ENCODE peak calls at places on chromosomes 1 and 21, in seven cellular contexts. S is H1, W is K562, O is GM12892, P is GM12878, B is SK-N-SH, Y is HepG2. A is an unnamed sample.

GRCh38 chr1:222814536-222815366 is at the start of gene DISP1:
- DNase-seq in S (no peak), W (peak; percentile 77), O (peak; percentile 73), P (peak; percentile 35), B (peak; percentile 96), Y (peak; percentile 73), A (peak; percentile 79)

GRCh38 chr1:13836631-13837030 is 136.6 kb downstream of the PRDM2 start:
- DNase-seq in S (no peak), W (no peak), O (no peak), P (no peak), B (no peak), Y (no peak), A (no peak)

GRCh38 chr21:32940079-32941014 is 85.4 kb upstream of the OLIG2 start:
- DNase-seq in S (no peak), W (peak; percentile 62), O (no peak), P (no peak), B (peak; percentile 28), Y (peak; percentile 39), A (no peak)

GRCh38 chr1:10897981-10898728 is 101.7 kb upstream of the CASZ1 start:
- DNase-seq in S (no peak), W (no peak), O (no peak), P (no peak), B (no peak), Y (no peak), A (no peak)

GRCh38 chr1:7827134-7827955 is 25.5 kb downstream of the UTS2 start:
- DNase-seq in S (no peak), W (peak; percentile 68), O (no peak), P (no peak), B (no peak), Y (no peak), A (no peak)

GRCh38 chr1:223819730-223820514 is 25.8 kb downstream of the TP53BP2 start:
- DNase-seq in S (no peak), W (no peak), O (no peak), P (no peak), B (no peak), Y (no peak), A (no peak)

GRCh38 chr1:1132042-1132927 is 16.4 kb upstream of the C1orf159 start:
- DNase-seq in S (no peak), W (no peak), O (no peak), P (no peak), B (no peak), Y (no peak), A (no peak)

GRCh38 chr1:7257225-7257624 is 472.0 kb downstream of the CAMTA1 start:
- DNase-seq in S (no peak), W (no peak), O (no peak), P (no peak), B (no peak), Y (no peak), A (no peak)

GRCh38 chr1:189607477-189608096 is 870.1 kb downstream of the BRINP3 start:
- DNase-seq in S (no peak), W (no peak), O (no peak), P (no peak), B (no peak), Y (no peak), A (no peak)

GRCh38 chr1:230113230-230113604 is 46.2 kb downstream of the GALNT2 start:
- DNase-seq in S (no peak), W (no peak), O (no peak), P (no peak), B (no peak), Y (no peak), A (no peak)

GRCh38 chr1:22412932-22413727 is 38.5 kb upstream of the ZBTB40 start:
- DNase-seq in S (no peak), W (no peak), O (no peak), P (no peak), B (peak; percentile 78), Y (no peak), A (no peak)

DNA sequence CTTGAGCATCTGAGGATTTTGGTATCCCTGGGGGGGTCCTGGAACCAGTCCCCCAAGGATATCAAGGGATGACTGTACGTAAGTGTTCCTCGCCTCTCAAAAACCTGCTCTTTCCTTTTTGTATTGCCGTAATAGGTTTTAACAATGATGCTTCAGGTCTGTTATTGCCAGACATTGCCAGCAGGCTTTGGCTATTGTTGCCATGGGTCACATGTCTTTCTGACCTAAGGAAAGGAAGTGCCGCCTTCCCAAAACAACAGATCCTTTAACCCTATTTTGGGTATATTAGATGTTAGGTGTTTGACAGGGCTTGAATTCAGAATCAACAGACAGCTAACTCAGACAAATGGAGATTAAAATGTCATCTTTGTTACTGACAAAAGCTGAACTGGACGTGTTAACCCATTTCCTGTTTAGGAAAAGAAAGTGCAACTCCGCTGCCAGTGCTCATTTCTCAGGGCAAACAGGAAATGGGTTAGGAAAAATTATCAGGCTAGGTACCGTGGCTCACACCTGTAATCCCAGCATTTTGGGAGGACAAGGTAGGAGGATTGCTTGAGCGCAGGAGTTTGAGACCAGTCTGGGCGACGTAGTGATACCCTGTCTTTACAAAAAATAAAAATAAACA is 12.4 kb upstream of the PRPF38B start:
- DNase-seq in S (no peak), W (no peak), O (no peak), P (no peak), B (no peak), Y (no peak), A (no peak)
- TF ChIP-seq TAF1 in S (no peak), W (no peak), O (no peak), P (no peak), B (no peak), Y (no peak), A (no peak)

DNA sequence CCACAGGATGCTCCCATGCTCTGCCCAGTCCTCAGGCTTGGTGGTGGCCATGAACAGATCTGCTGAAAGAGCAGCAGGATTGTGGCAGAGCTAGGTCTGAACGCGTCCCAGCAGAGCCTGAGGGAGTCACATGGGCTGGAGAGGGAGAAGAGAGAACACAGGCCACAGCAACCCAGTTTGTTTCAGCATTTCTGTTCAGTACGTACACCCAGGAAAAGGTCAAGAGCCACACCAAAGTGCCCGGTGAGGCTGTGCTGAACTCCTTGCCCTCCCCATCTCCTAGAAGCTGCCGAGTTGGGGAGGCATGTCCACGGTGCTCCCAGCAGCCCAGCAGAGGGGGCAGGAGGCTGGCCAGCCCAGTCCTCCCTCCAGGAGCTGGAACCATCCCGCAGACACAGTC is 5.5 kb downstream of the PKP1 start:
- DNase-seq in S (no peak), W (no peak), O (no peak), P (no peak), B (no peak), Y (no peak), A (no peak)
- TF ChIP-seq TAF1 in S (no peak), W (no peak), O (no peak), P (no peak), B (no peak), Y (no peak), A (no peak)

GRCh38 chr1:89310976-89311375 is 38.3 kb upstream of the GBP5 start:
- DNase-seq in S (no peak), W (no peak), O (no peak), P (no peak), B (no peak), Y (no peak), A (no peak)

GRCh38 chr1:89311757-89312156 is 39.1 kb upstream of the GBP5 start:
- DNase-seq in S (peak; percentile 0), W (no peak), O (no peak), P (no peak), B (no peak), Y (no peak), A (no peak)

GRCh38 chr1:89312572-89312971 is 39.9 kb upstream of the GBP5 start:
- DNase-seq in S (no peak), W (no peak), O (no peak), P (no peak), B (no peak), Y (no peak), A (no peak)

GRCh38 chr1:89310505-89310904 is 37.8 kb upstream of the GBP5 start:
- DNase-seq in S (no peak), W (no peak), O (no peak), P (peak; percentile 15), B (no peak), Y (no peak), A (no peak)

DNA sequence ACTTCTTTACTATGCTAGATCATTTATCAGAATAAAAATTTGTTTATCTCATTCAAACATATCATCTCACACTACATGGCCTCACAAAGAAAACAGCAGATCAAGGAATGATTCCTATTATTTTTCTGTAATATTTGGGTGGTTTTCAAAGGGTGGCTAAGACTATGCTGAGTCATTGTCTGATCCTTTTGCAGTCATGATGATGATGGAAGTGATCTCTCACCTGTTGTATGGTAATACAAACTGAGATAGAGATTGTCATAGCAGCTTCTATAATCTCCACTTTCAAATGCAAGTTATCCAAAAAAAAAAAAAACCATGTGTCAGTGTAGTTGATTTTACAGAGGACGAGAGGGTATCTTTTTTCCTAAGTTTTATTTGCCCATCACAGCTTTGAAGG is 37.2 kb upstream of the GBP5 start:
- DNase-seq in S (no peak), W (no peak), O (no peak), P (no peak), B (no peak), Y (no peak), A (no peak)
- TF ChIP-seq TAF1 in S (no peak), W (no peak), O (no peak), P (no peak), B (no peak), Y (no peak), A (no peak)

GRCh38 chr1:240031414-240031813 is 60.3 kb upstream of the FMN2 start:
- DNase-seq in S (no peak), W (no peak), O (no peak), P (no peak), B (no peak), Y (no peak), A (no peak)

GRCh38 chr1:240029418-240029817 is 62.3 kb upstream of the FMN2 start:
- DNase-seq in S (no peak), W (no peak), O (no peak), P (no peak), B (no peak), Y (no peak), A (no peak)

GRCh38 chr1:240030236-240030635 is 61.4 kb upstream of the FMN2 start:
- DNase-seq in S (no peak), W (no peak), O (no peak), P (no peak), B (no peak), Y (no peak), A (no peak)

GRCh38 chr1:240033406-240033805 is 58.3 kb upstream of the FMN2 start:
- DNase-seq in S (no peak), W (no peak), O (no peak), P (no peak), B (no peak), Y (no peak), A (no peak)

DNA sequence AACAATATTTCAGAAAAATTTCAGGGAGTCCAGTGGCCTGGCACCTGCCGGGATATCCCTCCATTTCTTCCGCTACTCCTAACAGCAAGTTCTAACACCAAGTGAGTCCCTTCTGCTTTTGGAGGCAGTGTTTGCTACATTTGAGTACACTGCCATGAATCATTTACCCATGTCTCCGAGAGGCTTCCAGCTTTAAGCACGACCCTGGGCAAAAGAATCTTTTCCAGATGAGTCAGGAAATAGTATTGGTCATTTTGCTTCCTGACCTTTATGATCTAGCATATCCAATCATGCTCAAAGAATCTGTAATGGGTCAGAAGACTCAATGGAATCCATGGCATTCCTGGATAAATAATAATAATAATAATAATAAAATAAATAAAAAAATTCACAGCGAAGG is 60.7 kb upstream of the FMN2 start:
- DNase-seq in S (no peak), W (no peak), O (no peak), P (no peak), B (no peak), Y (peak; percentile 2), A (no peak)
- TF ChIP-seq TAF1 in S (no peak), W (no peak), O (no peak), P (no peak), B (no peak), Y (no peak), A (no peak)

GRCh38 chr1:20964540-20965484 is 177.7 kb upstream of the HP1BP3 start:
- DNase-seq in S (no peak), W (peak; percentile 23), O (peak; percentile 19), P (peak; percentile 63), B (no peak), Y (no peak), A (peak; percentile 15)
- TF ChIP-seq TAF1 in S (no peak), W (no peak), O (no peak), P (no peak), B (no peak), Y (no peak), A (no peak)

A was measured in GM12891.